ENCODE peak calls at places on chromosomes 7 and 10, in four cellular contexts. O is IMR-90, S is cardiac muscle cell, G is psoas muscle. N is an unnamed sample.
A peak's percentile ranks its signal among the peaks of the same experiment; 100 is the strongest.

GRCh38 chr10:13414855-13415254 is 66.8 kb upstream of the SEPHS1 start:
- DNase-seq in G (no peak), O (no peak), S (peak; percentile 14), N (no peak)

GRCh38 chr10:76583711-76584161 is 1053.9 kb downstream of the KCNMA1 start:
- DNase-seq in S (peak; percentile 50), G (no peak), O (peak; percentile 90), N (peak; percentile 59)

GRCh38 chr7:64544010-64544409 is 18.9 kb downstream of the ZNF680 start:
- DNase-seq in O (no peak), G (no peak), S (no peak), N (no peak)

GRCh38 chr7:71300603-71301002 is 168.7 kb downstream of the GALNT17 start:
- DNase-seq in G (no peak), S (no peak), O (no peak), N (no peak)

GRCh38 chr10:11510714-11511113 is 100.7 kb downstream of the USP6NL start:
- DNase-seq in S (no peak), G (no peak), O (no peak), N (no peak)

GRCh38 chr10:131858583-131859340 is 42.0 kb upstream of the PPP2R2D start:
- DNase-seq in O (no peak), G (no peak), S (no peak), N (no peak)

GRCh38 chr10:17851611-17852010 is 42.5 kb downstream of the MRC1 start:
- DNase-seq in S (no peak), O (no peak), G (peak; percentile 55), N (no peak)

GRCh38 chr10:17836917-17837316 is 27.8 kb downstream of the MRC1 start:
- DNase-seq in O (peak; percentile 62), S (peak; percentile 71), G (no peak), N (no peak)

GRCh38 chr7:38463277-38464224 is 167.6 kb downstream of the AMPH start:
- DNase-seq in G (peak; percentile 63), S (no peak), O (peak; percentile 77), N (no peak)

GRCh38 chr10:98446121-98446655 is 547 bp downstream of the HPS1 start:
- DNase-seq in S (peak; percentile 46), O (peak; percentile 21), G (no peak), N (no peak)

GRCh38 chr7:153381275-153382119 is 621.9 kb downstream of the ACTR3B start:
- DNase-seq in O (no peak), G (no peak), S (peak; percentile 37), N (no peak)

GRCh38 chr7:4790078-4790465 is 14.6 kb downstream of the AP5Z1 start:
- DNase-seq in O (no peak), S (no peak), G (no peak), N (no peak)

GRCh38 chr7:77570330-77571011 is 33.4 kb downstream of the PTPN12 start:
- DNase-seq in G (no peak), S (no peak), O (peak; percentile 69), N (no peak)

GRCh38 chr7:30660331-30661255 is 21.7 kb downstream of the CRHR2 start:
- DNase-seq in S (no peak), O (no peak), G (no peak), N (no peak)

GRCh38 chr7:2336626-2337025 is 18.0 kb upstream of the EIF3B start:
- DNase-seq in O (no peak), G (no peak), S (no peak), N (no peak)

GRCh38 chr10:3791974-3792633 is 7.1 kb upstream of the KLF6 start:
- DNase-seq in S (no peak), G (no peak), O (peak; percentile 20), N (no peak)

GRCh38 chr10:3803884-3804741 is 19.1 kb upstream of the KLF6 start:
- DNase-seq in S (no peak), G (no peak), O (peak; percentile 13), N (no peak)

GRCh38 chr10:5632430-5632829 is 34.0 kb downstream of the ASB13 start:
- DNase-seq in S (no peak), O (no peak), G (no peak), N (no peak)

GRCh38 chr10:110821508-110821907 is 50.2 kb upstream of the PDCD4 start:
- DNase-seq in S (peak; percentile 34), O (no peak), G (peak; percentile 54), N (no peak)

GRCh38 chr7:151537818-151538561 is 18.3 kb upstream of the RHEB start:
- DNase-seq in O (peak; percentile 18), G (no peak), S (peak; percentile 34), N (no peak)

GRCh38 chr10:95279042-95279820 is 11.6 kb downstream of the PDLIM1 start:
- DNase-seq in O (peak; percentile 81), G (no peak), S (no peak), N (no peak)

GRCh38 chr7:2104716-2105115 is 128.0 kb downstream of the MAD1L1 start:
- DNase-seq in O (no peak), G (no peak), S (no peak), N (no peak)

GRCh38 chr10:71260622-71261325 is 48.4 kb downstream of the UNC5B start:
- DNase-seq in O (peak; percentile 96), G (no peak), S (peak; percentile 83), N (no peak)

GRCh38 chr10:120634629-120635028 is 177.6 kb downstream of the PLPP4 start:
- DNase-seq in O (no peak), G (no peak), S (peak; percentile 2), N (no peak)

GRCh38 chr10:49740346-49741107 is 21.6 kb downstream of the OGDHL start:
- DNase-seq in S (no peak), O (no peak), G (no peak), N (no peak)

GRCh38 chr10:54667136-54667535 is 133.9 kb downstream of the PCDH15 start:
- DNase-seq in O (no peak), S (no peak), G (no peak), N (no peak)

GRCh38 chr7:132666786-132667185 is 90.5 kb upstream of the PLXNA4 start:
- DNase-seq in S (no peak), G (no peak), O (no peak), N (no peak)

GRCh38 chr10:116069856-116070255 is 203.2 kb downstream of the GFRA1 start:
- DNase-seq in O (no peak), S (no peak), G (no peak), N (no peak)

GRCh38 chr7:2791390-2791789 is 52.7 kb downstream of the GNA12 start:
- DNase-seq in G (no peak), O (no peak), S (no peak), N (no peak)

GRCh38 chr7:40780431-40780830 is 645.6 kb downstream of the SUGCT start:
- DNase-seq in G (no peak), S (no peak), O (no peak), N (no peak)

DNA sequence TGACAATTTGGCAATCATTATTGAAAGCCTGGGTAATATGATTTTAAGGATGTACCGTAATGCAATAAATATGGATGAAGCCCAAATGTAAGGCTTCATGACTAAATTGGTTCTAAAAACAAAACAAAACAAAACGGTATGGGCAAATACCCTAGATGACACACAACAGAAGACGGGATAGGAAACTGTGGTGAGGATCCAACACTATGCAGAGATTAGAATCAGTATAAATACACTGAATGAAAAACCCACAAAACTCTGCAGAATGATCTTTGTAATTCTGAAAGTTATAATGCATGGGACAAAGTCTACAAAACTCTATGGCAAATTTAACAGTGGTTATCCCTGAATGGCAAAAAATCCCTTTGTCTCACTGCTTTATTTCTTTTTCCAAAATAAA is 57.6 kb downstream of the MALSU1 start:
- DNase-seq in S (no peak), G (no peak), O (no peak), N (no peak)
- H3K27ac ChIP-seq in S (no peak overlapping the region), G (no peak overlapping the region), O (no peak overlapping the region), N (peak overlapping the region; percentile 44)

GRCh38 chr7:102449136-102449535 is 15.5 kb downstream of the ALKBH4 start:
- DNase-seq in O (no peak), S (no peak), G (no peak), N (no peak)

GRCh38 chr7:102451371-102452054 is 13.2 kb downstream of the ALKBH4 start:
- DNase-seq in O (no peak), S (peak; percentile 63), G (no peak), N (no peak)

GRCh38 chr7:102447311-102447710 is 13.9 kb downstream of the ORAI2 start:
- DNase-seq in S (no peak), O (no peak), G (no peak), N (no peak)

GRCh38 chr7:102452451-102452850 is 12.2 kb downstream of the ALKBH4 start:
- DNase-seq in G (no peak), O (no peak), S (no peak), N (no peak)

GRCh38 chr7:102450242-102450641 is 14.4 kb downstream of the ALKBH4 start:
- DNase-seq in S (no peak), O (no peak), G (no peak), N (no peak)
- H3K27ac ChIP-seq in S (no peak overlapping the region), O (no peak overlapping the region), G (no peak overlapping the region), N (no peak overlapping the region)

DNA sequence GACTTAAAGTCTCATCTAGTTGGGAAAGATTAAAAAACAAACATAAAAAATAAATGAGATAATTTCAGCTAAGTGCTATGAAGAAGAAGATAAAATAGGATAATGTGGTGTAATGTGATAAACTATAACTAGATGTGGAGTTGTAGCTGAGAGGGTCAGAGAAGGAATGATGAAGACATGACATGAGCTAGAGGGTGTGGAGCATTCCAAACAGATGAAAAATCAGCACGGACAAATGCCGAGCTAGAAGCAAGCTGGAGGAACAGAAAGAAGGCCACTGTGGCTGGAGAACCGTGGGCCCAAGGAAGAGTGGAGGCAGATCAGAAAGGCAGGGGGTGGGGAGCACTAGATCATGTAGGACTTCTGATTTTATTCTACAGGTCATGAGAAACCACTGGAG is 70.6 kb downstream of the CDK6 start:
- DNase-seq in O (peak; percentile 88), S (no peak), G (no peak), N (no peak)
- H3K27ac ChIP-seq in O (peak overlapping the region; percentile 63), S (peak overlapping the region; percentile 81), G (no peak overlapping the region), N (peak overlapping the region; percentile 93)

GRCh38 chr7:584820-585219 is 65.2 kb upstream of the PDGFA start:
- DNase-seq in G (no peak), S (no peak), O (no peak), N (no peak)

GRCh38 chr7:584122-584465 is 64.4 kb upstream of the PDGFA start:
- DNase-seq in G (no peak), O (no peak), S (no peak), N (no peak)

GRCh38 chr7:582081-582835 is 62.6 kb upstream of the PDGFA start:
- DNase-seq in G (no peak), O (no peak), S (no peak), N (no peak)

GRCh38 chr7:582931-583330 is 63.3 kb upstream of the PDGFA start:
- DNase-seq in O (no peak), S (no peak), G (peak; percentile 2), N (no peak)

DNA sequence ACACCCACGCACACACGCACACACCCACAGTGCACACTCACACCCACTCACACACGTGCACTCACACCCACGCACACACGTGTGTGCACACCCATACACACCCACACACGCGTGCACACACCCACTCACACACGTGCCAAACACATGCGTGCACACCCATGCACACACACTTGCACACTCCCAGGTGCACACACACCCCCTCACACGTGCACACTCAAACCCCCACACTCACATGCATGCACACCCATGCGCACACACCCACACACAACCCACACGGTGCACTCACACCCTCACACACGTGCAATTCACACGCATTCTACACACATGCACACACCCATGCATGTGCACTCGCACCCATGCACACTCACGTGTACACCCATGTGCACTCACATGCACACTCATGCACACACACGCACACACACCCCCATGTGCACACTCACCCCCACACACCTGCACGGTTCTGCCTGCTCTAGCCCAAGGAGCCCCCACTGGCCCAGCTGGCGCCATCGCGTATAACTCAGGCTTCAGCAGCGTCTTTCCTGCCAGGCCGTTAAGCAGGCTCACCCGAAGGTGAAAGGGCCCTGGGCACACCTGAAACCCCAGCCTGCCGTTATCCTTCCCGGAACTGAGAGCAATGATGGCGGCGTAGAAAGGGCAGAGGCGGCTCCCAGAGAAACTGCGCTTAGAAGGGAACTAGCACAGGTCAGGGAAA is 63.9 kb upstream of the PDGFA start:
- DNase-seq in G (no peak), O (no peak), S (no peak), N (no peak)
- H3K27ac ChIP-seq in G (no peak overlapping the region), O (no peak overlapping the region), S (no peak overlapping the region), N (no peak overlapping the region)

N was measured in epithelial cell of prostate.